ENCODE peak calls at places on chromosome 1, in eight cellular contexts. O, T, Y, S, R, E, D and N are unnamed samples.

GRCh38 chr1:206050655-206051235 is 2.2 kb upstream of the RHEX start:
- DNase-seq in O (peak), T (peak), Y (no peak), S (no peak), R (no peak), E (no peak), D (peak), N (no peak)

GRCh38 chr1:155389831-155390230 is 69.1 kb downstream of the RUSC1 start:
- DNase-seq in O (no peak), T (no peak), Y (no peak), S (no peak), R (no peak), E (no peak), D (peak), N (peak)

GRCh38 chr1:109807398-109807795 is 43.7 kb upstream of the EPS8L3 start:
- DNase-seq in O (no peak), T (no peak), Y (no peak), S (no peak), R (no peak), E (no peak), D (no peak), N (no peak)

GRCh38 chr1:175757381-175758015 is 14.1 kb upstream of the TNR start:
- DNase-seq in O (no peak), T (peak), Y (peak), S (peak), R (no peak), E (peak), D (peak), N (no peak)

GRCh38 chr1:50077273-50077672 is 31.4 kb upstream of the ELAVL4 start:
- DNase-seq in O (no peak), T (no peak), Y (no peak), S (no peak), R (no peak), E (no peak), D (no peak), N (no peak)

GRCh38 chr1:2604156-2604853 is 17.7 kb downstream of the PRXL2B start:
- DNase-seq in O (no peak), T (no peak), Y (no peak), S (no peak), R (no peak), E (no peak), D (no peak), N (no peak)

GRCh38 chr1:42433324-42433860 is 22.4 kb downstream of the ZMYND12 start:
- DNase-seq in O (no peak), T (no peak), Y (peak), S (peak), R (no peak), E (no peak), D (no peak), N (no peak)

GRCh38 chr1:166953486-166953885 is 21.9 kb downstream of the ILDR2 start:
- DNase-seq in O (no peak), T (no peak), Y (no peak), S (no peak), R (no peak), E (no peak), D (no peak), N (no peak)

GRCh38 chr1:94806451-94806861 is 13.7 kb upstream of the SLC44A3 start:
- DNase-seq in O (no peak), T (no peak), Y (no peak), S (peak), R (no peak), E (peak), D (peak), N (no peak)

GRCh38 chr1:154883919-154884867 is 14.1 kb upstream of the KCNN3 start:
- DNase-seq in O (no peak), T (no peak), Y (no peak), S (no peak), R (no peak), E (no peak), D (no peak), N (no peak)

GRCh38 chr1:109805486-109806180 is 41.9 kb upstream of the EPS8L3 start:
- DNase-seq in O (no peak), T (no peak), Y (no peak), S (peak), R (peak), E (peak), D (no peak), N (no peak)

GRCh38 chr1:43622471-43622870 is 27.5 kb upstream of the KDM4A start:
- DNase-seq in O (no peak), T (no peak), Y (no peak), S (no peak), R (no peak), E (no peak), D (no peak), N (peak)

GRCh38 chr1:246122071-246122470 is 385.0 kb downstream of the SMYD3 start:
- DNase-seq in O (no peak), T (no peak), Y (no peak), S (no peak), R (no peak), E (no peak), D (no peak), N (no peak)

GRCh38 chr1:146032613-146033219 is 11.2 kb upstream of the HJV start:
- DNase-seq in O (no peak), T (no peak), Y (peak), S (peak), R (no peak), E (peak), D (peak), N (peak)

GRCh38 chr1:245953876-245954660 is 553.0 kb downstream of the SMYD3 start:
- DNase-seq in O (no peak), T (no peak), Y (no peak), S (no peak), R (no peak), E (no peak), D (no peak), N (no peak)

GRCh38 chr1:52967666-52968065 is 40.6 kb downstream of the SCP2 start:
- DNase-seq in O (no peak), T (no peak), Y (no peak), S (no peak), R (no peak), E (no peak), D (no peak), N (no peak)

GRCh38 chr1:229058716-229059115 is 212.2 kb upstream of the RAB4A start:
- DNase-seq in O (no peak), T (no peak), Y (peak), S (peak), R (no peak), E (peak), D (no peak), N (no peak)

GRCh38 chr1:51842255-51842654 is 36.3 kb downstream of the NRDC start:
- DNase-seq in O (no peak), T (no peak), Y (no peak), S (no peak), R (no peak), E (peak), D (no peak), N (no peak)

GRCh38 chr1:20528221-20528620 is 20.3 kb upstream of the MUL1 start:
- DNase-seq in O (no peak), T (no peak), Y (no peak), S (no peak), R (no peak), E (no peak), D (no peak), N (no peak)